ENCODE peak calls at places on chromosomes 13 and 19, in nine cellular contexts. One of them, this sample, is unnamed.

GRCh38 chr19:40612831-40613668 is 11.9 kb downstream of the LTBP4 start:
- DNase-seq in ureter: no peak
- DNase-seq in amniotic epithelial cell: peak; percentile 62
- DNase-seq in dermis blood vessel endothelial cell: peak; percentile 67
- DNase-seq in heart right ventricle: no peak
- DNase-seq in aorta: no peak
- DNase-seq in kidney glomerular epithelial cell: no peak
- DNase-seq in hypothalamus: no peak
- DNase-seq in activated CD4-positive, alpha-beta T cell treated with anti-CD3 and anti-CD28 coated beads, Interleukin-2, amount 10 ng/mL, durations not matched to agents 7 days and 5 days: peak; percentile 76
- DNase-seq in this sample: peak; percentile 63

GRCh38 chr19:44800461-44800860 is 8.4 kb upstream of the BCAM start:
- DNase-seq in kidney glomerular epithelial cell: peak; percentile 64
- DNase-seq in dermis blood vessel endothelial cell: peak; percentile 86
- DNase-seq in hypothalamus: peak; percentile 4
- DNase-seq in ureter: peak; percentile 86
- DNase-seq in activated CD4-positive, alpha-beta T cell treated with anti-CD3 and anti-CD28 coated beads, Interleukin-2, amount 10 ng/mL, durations not matched to agents 7 days and 5 days: peak; percentile 90
- DNase-seq in aorta: peak; percentile 96
- DNase-seq in heart right ventricle: peak; percentile 87
- DNase-seq in amniotic epithelial cell: peak; percentile 63
- DNase-seq in this sample: peak; percentile 81

GRCh38 chr13:24511019-24511823 is 1.4 kb downstream of the PARP4 start:
- DNase-seq in dermis blood vessel endothelial cell: peak; percentile 91
- DNase-seq in kidney glomerular epithelial cell: peak; percentile 55
- DNase-seq in activated CD4-positive, alpha-beta T cell treated with anti-CD3 and anti-CD28 coated beads, Interleukin-2, amount 10 ng/mL, durations not matched to agents 7 days and 5 days: peak; percentile 37
- DNase-seq in amniotic epithelial cell: peak; percentile 92
- DNase-seq in ureter: peak; percentile 50
- DNase-seq in aorta: no peak
- DNase-seq in heart right ventricle: no peak
- DNase-seq in hypothalamus: no peak
- DNase-seq in this sample: peak; percentile 13

GRCh38 chr19:12664406-12665280 is 1.9 kb downstream of the MAN2B1 start:
- DNase-seq in heart right ventricle: no peak
- DNase-seq in ureter: no peak
- DNase-seq in activated CD4-positive, alpha-beta T cell treated with anti-CD3 and anti-CD28 coated beads, Interleukin-2, amount 10 ng/mL, durations not matched to agents 7 days and 5 days: no peak
- DNase-seq in hypothalamus: no peak
- DNase-seq in kidney glomerular epithelial cell: no peak
- DNase-seq in dermis blood vessel endothelial cell: no peak
- DNase-seq in amniotic epithelial cell: peak; percentile 30
- DNase-seq in aorta: no peak
- DNase-seq in this sample: no peak

GRCh38 chr13:33874871-33875270 is 56.9 kb downstream of the RFC3 start:
- DNase-seq in hypothalamus: no peak
- DNase-seq in activated CD4-positive, alpha-beta T cell treated with anti-CD3 and anti-CD28 coated beads, Interleukin-2, amount 10 ng/mL, durations not matched to agents 7 days and 5 days: no peak
- DNase-seq in aorta: no peak
- DNase-seq in dermis blood vessel endothelial cell: peak; percentile 13
- DNase-seq in kidney glomerular epithelial cell: no peak
- DNase-seq in ureter: no peak
- DNase-seq in amniotic epithelial cell: no peak
- DNase-seq in heart right ventricle: no peak
- DNase-seq in this sample: no peak

GRCh38 chr19:6236310-6237291 is 43.2 kb downstream of the MLLT1 start:
- DNase-seq in hypothalamus: no peak
- DNase-seq in amniotic epithelial cell: no peak
- DNase-seq in ureter: peak; percentile 90
- DNase-seq in activated CD4-positive, alpha-beta T cell treated with anti-CD3 and anti-CD28 coated beads, Interleukin-2, amount 10 ng/mL, durations not matched to agents 7 days and 5 days: no peak
- DNase-seq in kidney glomerular epithelial cell: no peak
- DNase-seq in aorta: peak; percentile 77
- DNase-seq in heart right ventricle: no peak
- DNase-seq in dermis blood vessel endothelial cell: no peak
- DNase-seq in this sample: no peak

GRCh38 chr13:109422163-109422562 is 364.2 kb downstream of the IRS2 start:
- DNase-seq in activated CD4-positive, alpha-beta T cell treated with anti-CD3 and anti-CD28 coated beads, Interleukin-2, amount 10 ng/mL, durations not matched to agents 7 days and 5 days: no peak
- DNase-seq in dermis blood vessel endothelial cell: no peak
- DNase-seq in amniotic epithelial cell: no peak
- DNase-seq in hypothalamus: no peak
- DNase-seq in aorta: no peak
- DNase-seq in ureter: no peak
- DNase-seq in kidney glomerular epithelial cell: no peak
- DNase-seq in heart right ventricle: no peak
- DNase-seq in this sample: no peak

GRCh38 chr13:37752156-37752555 is 117.4 kb downstream of the TRPC4 start:
- DNase-seq in activated CD4-positive, alpha-beta T cell treated with anti-CD3 and anti-CD28 coated beads, Interleukin-2, amount 10 ng/mL, durations not matched to agents 7 days and 5 days: no peak
- DNase-seq in heart right ventricle: no peak
- DNase-seq in ureter: no peak
- DNase-seq in kidney glomerular epithelial cell: no peak
- DNase-seq in hypothalamus: no peak
- DNase-seq in amniotic epithelial cell: no peak
- DNase-seq in aorta: no peak
- DNase-seq in dermis blood vessel endothelial cell: no peak
- DNase-seq in this sample: no peak

GRCh38 chr19:46766569-46767317 is 20.5 kb upstream of the STRN4 start:
- DNase-seq in dermis blood vessel endothelial cell: peak; percentile 66
- DNase-seq in activated CD4-positive, alpha-beta T cell treated with anti-CD3 and anti-CD28 coated beads, Interleukin-2, amount 10 ng/mL, durations not matched to agents 7 days and 5 days: peak; percentile 68
- DNase-seq in kidney glomerular epithelial cell: no peak
- DNase-seq in hypothalamus: no peak
- DNase-seq in heart right ventricle: no peak
- DNase-seq in amniotic epithelial cell: no peak
- DNase-seq in aorta: peak; percentile 84
- DNase-seq in ureter: no peak
- DNase-seq in this sample: peak; percentile 75

GRCh38 chr13:28658539-28658795 is 463 bp upstream of the POMP start:
- DNase-seq in ureter: no peak
- DNase-seq in activated CD4-positive, alpha-beta T cell treated with anti-CD3 and anti-CD28 coated beads, Interleukin-2, amount 10 ng/mL, durations not matched to agents 7 days and 5 days: peak; percentile 10
- DNase-seq in hypothalamus: no peak
- DNase-seq in kidney glomerular epithelial cell: no peak
- DNase-seq in aorta: no peak
- DNase-seq in dermis blood vessel endothelial cell: no peak
- DNase-seq in heart right ventricle: no peak
- DNase-seq in amniotic epithelial cell: no peak
- DNase-seq in this sample: no peak

GRCh38 chr13:30619731-30620130 is 2.0 kb downstream of the USPL1 start:
- DNase-seq in hypothalamus: no peak
- DNase-seq in kidney glomerular epithelial cell: no peak
- DNase-seq in amniotic epithelial cell: no peak
- DNase-seq in aorta: no peak
- DNase-seq in ureter: no peak
- DNase-seq in heart right ventricle: no peak
- DNase-seq in dermis blood vessel endothelial cell: no peak
- DNase-seq in activated CD4-positive, alpha-beta T cell treated with anti-CD3 and anti-CD28 coated beads, Interleukin-2, amount 10 ng/mL, durations not matched to agents 7 days and 5 days: no peak
- DNase-seq in this sample: no peak

GRCh38 chr13:30126903-30127428 is 180.4 kb downstream of the KATNAL1 start:
- DNase-seq in ureter: no peak
- DNase-seq in hypothalamus: no peak
- DNase-seq in heart right ventricle: no peak
- DNase-seq in kidney glomerular epithelial cell: no peak
- DNase-seq in dermis blood vessel endothelial cell: no peak
- DNase-seq in activated CD4-positive, alpha-beta T cell treated with anti-CD3 and anti-CD28 coated beads, Interleukin-2, amount 10 ng/mL, durations not matched to agents 7 days and 5 days: no peak
- DNase-seq in amniotic epithelial cell: no peak
- DNase-seq in aorta: no peak
- DNase-seq in this sample: no peak

GRCh38 chr13:30734434-30734833 is 909 bp upstream of the ALOX5AP start:
- DNase-seq in activated CD4-positive, alpha-beta T cell treated with anti-CD3 and anti-CD28 coated beads, Interleukin-2, amount 10 ng/mL, durations not matched to agents 7 days and 5 days: no peak
- DNase-seq in hypothalamus: no peak
- DNase-seq in ureter: no peak
- DNase-seq in heart right ventricle: no peak
- DNase-seq in kidney glomerular epithelial cell: peak; percentile 88
- DNase-seq in dermis blood vessel endothelial cell: peak; percentile 22
- DNase-seq in aorta: no peak
- DNase-seq in amniotic epithelial cell: peak; percentile 78
- DNase-seq in this sample: no peak

GRCh38 chr13:49733181-49733951 is 42.1 kb upstream of the EBPL start:
- DNase-seq in heart right ventricle: no peak
- DNase-seq in ureter: no peak
- DNase-seq in amniotic epithelial cell: no peak
- DNase-seq in activated CD4-positive, alpha-beta T cell treated with anti-CD3 and anti-CD28 coated beads, Interleukin-2, amount 10 ng/mL, durations not matched to agents 7 days and 5 days: no peak
- DNase-seq in aorta: no peak
- DNase-seq in kidney glomerular epithelial cell: no peak
- DNase-seq in hypothalamus: no peak
- DNase-seq in dermis blood vessel endothelial cell: peak; percentile 4
- DNase-seq in this sample: no peak

GRCh38 chr13:98856983-98857382 is 104.5 kb upstream of the SLC15A1 start:
- DNase-seq in activated CD4-positive, alpha-beta T cell treated with anti-CD3 and anti-CD28 coated beads, Interleukin-2, amount 10 ng/mL, durations not matched to agents 7 days and 5 days: no peak
- DNase-seq in ureter: no peak
- DNase-seq in dermis blood vessel endothelial cell: peak; percentile 74
- DNase-seq in kidney glomerular epithelial cell: no peak
- DNase-seq in aorta: no peak
- DNase-seq in hypothalamus: no peak
- DNase-seq in amniotic epithelial cell: peak; percentile 73
- DNase-seq in heart right ventricle: no peak
- DNase-seq in this sample: no peak